ENCODE peak calls at places on chromosomes 11 and 22, in ten cellular contexts. R, S, K, C, F, N, H, E, A and J are unnamed samples.

GRCh38 chr22:24379536-24379935 is 47.9 kb upstream of the ADORA2A start:
- DNase-seq in R (no peak), S (no peak), K (no peak), C (no peak), F (no peak), N (no peak), H (no peak), E (no peak), A (no peak), J (no peak)

GRCh38 chr11:18705651-18706281 is 7.2 kb downstream of the TMEM86A start:
- DNase-seq in R (no peak), S (peak), K (peak), C (peak), F (peak), N (peak), H (no peak), E (no peak), A (peak), J (no peak)

GRCh38 chr11:110200241-110200640 is 96.2 kb downstream of the RDX start:
- DNase-seq in R (no peak), S (no peak), K (no peak), C (no peak), F (no peak), N (no peak), H (no peak), E (no peak), A (no peak), J (no peak)

GRCh38 chr11:1531961-1532586 is 40.0 kb downstream of the DUSP8 start:
- DNase-seq in R (no peak), S (no peak), K (no peak), C (no peak), F (peak), N (peak), H (no peak), E (no peak), A (no peak), J (no peak)

GRCh38 chr22:17523925-17524324 is 39.4 kb upstream of the SLC25A18 start:
- DNase-seq in R (no peak), S (no peak), K (no peak), C (no peak), F (no peak), N (no peak), H (no peak), E (no peak), A (no peak), J (no peak)

GRCh38 chr11:107808526-107808925 is 50.1 kb downstream of the SLC35F2 start:
- DNase-seq in R (no peak), S (no peak), K (no peak), C (no peak), F (no peak), N (no peak), H (no peak), E (no peak), A (no peak), J (no peak)

GRCh38 chr11:131688056-131688693 is 317.8 kb downstream of the NTM start:
- DNase-seq in R (peak), S (no peak), K (no peak), C (peak), F (peak), N (no peak), H (peak), E (no peak), A (peak), J (peak)

GRCh38 chr22:27405672-27406388 is 395.7 kb downstream of the MN1 start:
- DNase-seq in R (peak), S (no peak), K (peak), C (peak), F (no peak), N (no peak), H (peak), E (no peak), A (peak), J (peak)

GRCh38 chr11:112042161-112042960 is 17.2 kb downstream of the DLAT start:
- DNase-seq in R (no peak), S (no peak), K (no peak), C (no peak), F (no peak), N (no peak), H (no peak), E (no peak), A (no peak), J (no peak)

GRCh38 chr11:65915821-65916251 is 3.0 kb downstream of the C11orf68 start:
- DNase-seq in R (peak), S (peak), K (peak), C (peak), F (peak), N (peak), H (peak), E (no peak), A (peak), J (peak)

GRCh38 chr11:131351848-131352247 is 18.6 kb upstream of the NTM start:
- DNase-seq in R (no peak), S (no peak), K (no peak), C (no peak), F (no peak), N (no peak), H (no peak), E (no peak), A (no peak), J (no peak)

DNA sequence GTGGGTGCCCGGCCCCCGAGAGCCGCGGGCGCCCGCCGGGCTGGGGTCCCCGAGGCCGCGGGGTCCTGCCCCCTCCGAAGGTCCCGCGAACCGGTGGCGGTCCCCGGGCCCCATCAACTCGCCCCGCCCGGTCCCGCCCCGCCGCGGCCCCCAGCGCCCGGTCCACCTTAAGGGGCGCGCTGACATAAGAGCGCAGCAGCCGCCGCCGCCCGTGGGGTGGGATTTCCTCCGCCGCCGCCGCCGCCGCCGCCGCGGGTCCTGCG is at the start of gene ZDHHC8:
- DNase-seq in R (no peak), S (no peak), K (no peak), C (peak), F (peak), N (no peak), H (no peak), E (no peak), A (peak), J (no peak)
- TF ChIP-seq EP300 in R (no peak), S (no peak), K (no peak), C (no peak), F (no peak), N (no peak), H (no peak), E (no peak), A (no peak), J (no peak)

GRCh38 chr22:20043997-20044342 is 23.1 kb downstream of the TANGO2 start:
- DNase-seq in R (no peak), S (no peak), K (no peak), C (no peak), F (no peak), N (no peak), H (no peak), E (no peak), A (no peak), J (no peak)
- TF ChIP-seq POLR2A in R (no peak), S (no peak), K (no peak), C (no peak), F (no peak), N (no peak), H (no peak), E (no peak), A (no peak), J (no peak)

GRCh38 chr11:118939412-118939915 is 13.7 kb upstream of the BCL9L start:
- DNase-seq in R (no peak), S (no peak), K (no peak), C (no peak), F (no peak), N (no peak), H (no peak), E (no peak), A (no peak), J (no peak)

GRCh38 chr11:118933486-118933885 is 7.8 kb upstream of the BCL9L start:
- DNase-seq in R (no peak), S (no peak), K (peak), C (no peak), F (no peak), N (peak), H (no peak), E (no peak), A (peak), J (no peak)

GRCh38 chr11:118935381-118935780 is 9.7 kb upstream of the BCL9L start:
- DNase-seq in R (no peak), S (no peak), K (no peak), C (no peak), F (no peak), N (no peak), H (no peak), E (no peak), A (no peak), J (no peak)

GRCh38 chr11:118939948-118940598 is 14.3 kb upstream of the BCL9L start:
- DNase-seq in R (no peak), S (no peak), K (no peak), C (no peak), F (peak), N (peak), H (no peak), E (no peak), A (no peak), J (no peak)

DNA sequence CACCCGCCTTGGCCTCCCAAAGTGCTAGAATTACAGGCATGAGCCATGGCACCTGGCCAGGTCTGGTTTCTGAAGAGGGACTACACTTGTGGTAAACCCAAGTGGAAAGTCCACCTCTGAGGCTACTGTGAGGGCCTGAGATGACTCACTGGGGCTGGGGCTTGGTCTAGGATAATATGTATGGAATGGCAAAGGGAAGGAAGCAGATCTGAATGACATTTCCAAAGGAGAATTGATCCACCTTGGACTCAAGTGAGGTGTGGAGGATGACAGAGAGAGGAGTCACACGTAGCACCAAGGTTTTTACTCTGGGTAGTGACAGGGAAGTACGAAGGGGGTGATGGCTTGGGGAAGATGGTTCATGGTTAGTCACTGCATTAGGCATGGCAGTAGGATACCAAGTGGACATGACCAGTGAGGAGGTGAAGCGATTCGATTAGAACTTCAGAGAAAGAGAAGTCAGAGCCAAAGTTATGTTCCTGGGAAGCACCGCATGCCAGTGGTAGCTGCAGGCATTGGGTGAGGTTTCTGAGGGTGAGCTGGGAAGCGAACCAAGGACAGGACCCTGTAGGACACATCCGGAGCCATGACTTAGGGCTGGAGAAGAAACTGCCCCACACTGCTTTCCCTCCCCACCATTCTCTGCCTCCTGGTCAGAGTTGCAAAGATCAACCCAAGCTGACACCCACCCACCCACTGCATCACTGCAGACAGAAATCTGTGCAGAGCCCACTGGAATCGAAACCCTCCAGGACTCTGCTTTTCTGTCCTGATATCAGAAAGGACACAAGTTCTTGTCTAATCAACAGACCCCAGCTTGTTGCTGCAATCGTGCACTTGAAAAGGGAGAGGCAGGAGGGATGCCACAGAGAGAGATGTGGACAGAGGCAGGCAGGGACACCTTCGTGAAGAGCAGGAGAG is 13.0 kb upstream of the BCL9L start:
- DNase-seq in R (peak), S (no peak), K (no peak), C (peak), F (no peak), N (no peak), H (peak), E (no peak), A (no peak), J (no peak)
- H3K27ac ChIP-seq in R (no peak), S (no peak), K (no peak), C (no peak), F (no peak), N (no peak), H (no peak), E (no peak), A (no peak), J (no peak)

DNA sequence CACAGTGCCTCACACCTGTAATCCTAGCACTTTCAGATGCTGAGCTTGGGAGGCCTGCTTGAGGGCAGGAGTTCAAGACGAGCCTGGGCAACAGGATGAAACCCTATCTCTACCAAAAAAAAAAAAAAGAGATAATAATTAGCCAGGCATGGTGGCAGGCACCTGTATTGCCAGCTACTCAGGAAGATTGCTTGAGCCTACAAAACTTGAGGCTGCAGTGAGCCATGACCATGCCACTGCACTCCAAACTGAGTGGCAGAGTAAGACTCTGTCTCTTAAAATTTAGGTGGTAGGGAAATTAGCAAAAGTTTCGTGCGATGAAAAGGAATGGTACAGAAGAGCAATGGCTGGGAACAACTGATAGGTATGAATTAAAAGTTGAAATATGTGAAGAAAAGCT is 18.0 kb downstream of the ST13 start:
- DNase-seq in R (no peak), S (no peak), K (no peak), C (no peak), F (no peak), N (no peak), H (no peak), E (no peak), A (no peak), J (no peak)
- TF ChIP-seq EP300 in R (no peak), S (no peak), K (no peak), C (no peak), F (no peak), N (no peak), H (no peak), E (no peak), A (no peak), J (no peak)

GRCh38 chr22:21579474-21579851 is 11.9 kb downstream of the UBE2L3 start:
- DNase-seq in R (no peak), S (no peak), K (no peak), C (no peak), F (no peak), N (no peak), H (no peak), E (no peak), A (no peak), J (no peak)
- TF ChIP-seq POLR2A in R (no peak), S (no peak), K (no peak), C (no peak), F (no peak), N (no peak), H (no peak), E (no peak), A (no peak), J (no peak)

DNA sequence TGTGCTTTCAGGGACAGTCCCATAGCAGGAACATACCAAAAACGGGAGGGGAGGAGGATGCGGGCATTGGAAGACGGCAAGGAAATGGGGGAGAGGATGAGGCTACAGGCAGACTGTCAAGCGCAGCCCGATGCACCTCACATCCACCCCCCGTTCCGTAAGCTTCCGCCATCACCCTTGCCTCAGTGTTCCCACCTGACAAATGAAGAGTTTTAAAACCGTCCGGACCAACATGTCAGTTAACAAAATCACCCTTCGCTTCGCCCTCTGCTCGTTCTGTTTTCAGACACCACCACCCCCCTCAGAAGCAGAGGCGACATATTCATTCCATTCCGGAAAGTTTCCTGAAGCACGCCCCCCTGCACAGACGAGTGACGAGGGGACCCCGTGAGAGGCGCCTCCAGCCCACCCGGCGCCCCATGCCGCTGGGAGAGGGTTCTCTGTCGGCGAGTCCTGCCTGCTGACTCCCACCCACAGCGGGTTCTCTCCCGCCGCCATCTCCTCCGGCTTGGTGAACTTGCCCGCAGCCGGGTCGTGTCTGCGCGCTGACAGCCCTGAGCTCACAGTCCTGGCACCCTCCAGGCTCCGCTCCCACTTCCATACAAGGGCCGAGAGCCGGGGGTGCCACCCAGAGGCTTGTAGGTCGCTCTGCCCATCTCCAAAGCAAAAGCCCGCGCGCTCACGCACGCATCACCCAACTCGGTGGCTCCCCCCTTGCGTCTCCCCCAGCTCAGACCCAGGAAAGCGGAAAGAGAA is 1.5 kb downstream of the IGSF9B start:
- DNase-seq in R (no peak), S (no peak), K (peak), C (peak), F (peak), N (peak), H (no peak), E (no peak), A (no peak), J (no peak)
- H3K27ac ChIP-seq in R (no peak), S (no peak), K (no peak), C (peak), F (no peak), N (peak), H (no peak), E (peak), A (no peak), J (no peak)

DNA sequence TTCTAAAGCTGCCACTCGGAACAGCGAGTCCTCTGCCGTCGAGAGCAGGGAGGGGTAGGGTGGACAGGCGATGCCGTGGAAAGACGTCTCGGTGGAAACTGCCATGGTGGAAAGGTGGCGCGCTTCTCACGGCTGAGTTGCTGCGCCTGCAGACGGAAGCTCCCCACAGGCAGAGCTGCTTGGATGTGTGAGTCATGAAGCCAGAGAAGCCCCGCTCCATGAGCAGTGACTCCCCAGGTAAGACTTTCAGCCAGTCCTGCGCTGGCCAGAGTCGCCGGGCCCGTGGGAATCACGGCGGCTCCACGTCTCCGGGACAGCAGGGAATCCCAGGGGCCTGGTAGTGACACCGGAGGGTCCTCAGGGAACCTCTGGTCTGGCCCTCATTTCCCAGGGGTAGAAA is 4.0 kb upstream of the TRMU start:
- DNase-seq in R (no peak), S (no peak), K (no peak), C (no peak), F (peak), N (no peak), H (no peak), E (no peak), A (no peak), J (no peak)
- TF ChIP-seq EP300 in R (no peak), S (no peak), K (no peak), C (no peak), F (no peak), N (no peak), H (no peak), E (no peak), A (no peak), J (no peak)

GRCh38 chr22:42934338-42934737 is 77.3 kb upstream of the ARFGAP3 start:
- DNase-seq in R (no peak), S (peak), K (no peak), C (no peak), F (no peak), N (no peak), H (no peak), E (no peak), A (no peak), J (no peak)
- TF ChIP-seq POLR2A in R (no peak), S (no peak), K (no peak), C (no peak), F (no peak), N (no peak), H (no peak), E (no peak), A (no peak), J (no peak)